ENCODE peak calls at places on chromosomes 1 and 21, in nine cellular contexts. One of them, this sample, is unnamed.

GRCh38 chr21:15826147-15826780 is 96.5 kb downstream of the USP25 start:
- DNase-seq in stimulated activated CD4-positive, alpha-beta T cell treated with anti-CD3 and anti-CD28 coated beads, Interleukin-4, amount 100 ng/mL, for 48 hours: no peak
- DNase-seq in AG08396: no peak
- DNase-seq in stimulated activated CD8-positive, alpha-beta memory T cell treated with anti-CD3 and anti-CD28 coated beads, Interleukin-7, amount 100 ng/mL, for 1 hour: no peak
- DNase-seq in activated naive CD4-positive, alpha-beta T cell: no peak
- DNase-seq in Panc1: no peak
- DNase-seq in NCI-H82: peak
- DNase-seq in GM12891: no peak
- DNase-seq in dermis blood vessel endothelial cell: peak
- DNase-seq in this sample: no peak

GRCh38 chr1:25744140-25744581 is 55.8 kb upstream of the SELENON start:
- DNase-seq in stimulated activated CD4-positive, alpha-beta T cell treated with anti-CD3 and anti-CD28 coated beads, Interleukin-4, amount 100 ng/mL, for 48 hours: no peak
- DNase-seq in AG08396: peak
- DNase-seq in stimulated activated CD8-positive, alpha-beta memory T cell treated with anti-CD3 and anti-CD28 coated beads, Interleukin-7, amount 100 ng/mL, for 1 hour: no peak
- DNase-seq in activated naive CD4-positive, alpha-beta T cell: no peak
- DNase-seq in Panc1: peak
- DNase-seq in NCI-H82: peak
- DNase-seq in GM12891: no peak
- DNase-seq in dermis blood vessel endothelial cell: peak
- DNase-seq in this sample: no peak

GRCh38 chr1:204611036-204611435 is 74.5 kb downstream of the LRRN2 start:
- DNase-seq in stimulated activated CD4-positive, alpha-beta T cell treated with anti-CD3 and anti-CD28 coated beads, Interleukin-4, amount 100 ng/mL, for 48 hours: no peak
- DNase-seq in AG08396: no peak
- DNase-seq in stimulated activated CD8-positive, alpha-beta memory T cell treated with anti-CD3 and anti-CD28 coated beads, Interleukin-7, amount 100 ng/mL, for 1 hour: no peak
- DNase-seq in activated naive CD4-positive, alpha-beta T cell: no peak
- DNase-seq in Panc1: no peak
- DNase-seq in NCI-H82: peak
- DNase-seq in GM12891: no peak
- DNase-seq in dermis blood vessel endothelial cell: no peak
- DNase-seq in this sample: no peak

GRCh38 chr1:76666499-76666898 is 200.8 kb upstream of the ST6GALNAC5 start:
- DNase-seq in stimulated activated CD4-positive, alpha-beta T cell treated with anti-CD3 and anti-CD28 coated beads, Interleukin-4, amount 100 ng/mL, for 48 hours: no peak
- DNase-seq in AG08396: no peak
- DNase-seq in stimulated activated CD8-positive, alpha-beta memory T cell treated with anti-CD3 and anti-CD28 coated beads, Interleukin-7, amount 100 ng/mL, for 1 hour: no peak
- DNase-seq in activated naive CD4-positive, alpha-beta T cell: no peak
- DNase-seq in Panc1: no peak
- DNase-seq in NCI-H82: peak
- DNase-seq in GM12891: no peak
- DNase-seq in dermis blood vessel endothelial cell: no peak
- DNase-seq in this sample: no peak

GRCh38 chr1:219529116-219529515 is 83.8 kb downstream of the ZC3H11B start:
- DNase-seq in stimulated activated CD4-positive, alpha-beta T cell treated with anti-CD3 and anti-CD28 coated beads, Interleukin-4, amount 100 ng/mL, for 48 hours: no peak
- DNase-seq in AG08396: no peak
- DNase-seq in stimulated activated CD8-positive, alpha-beta memory T cell treated with anti-CD3 and anti-CD28 coated beads, Interleukin-7, amount 100 ng/mL, for 1 hour: no peak
- DNase-seq in activated naive CD4-positive, alpha-beta T cell: no peak
- DNase-seq in Panc1: no peak
- DNase-seq in NCI-H82: no peak
- DNase-seq in GM12891: no peak
- DNase-seq in dermis blood vessel endothelial cell: no peak
- DNase-seq in this sample: no peak

GRCh38 chr1:66503841-66504470 is 30.0 kb upstream of the SGIP1 start:
- DNase-seq in stimulated activated CD4-positive, alpha-beta T cell treated with anti-CD3 and anti-CD28 coated beads, Interleukin-4, amount 100 ng/mL, for 48 hours: peak
- DNase-seq in AG08396: peak
- DNase-seq in stimulated activated CD8-positive, alpha-beta memory T cell treated with anti-CD3 and anti-CD28 coated beads, Interleukin-7, amount 100 ng/mL, for 1 hour: no peak
- DNase-seq in activated naive CD4-positive, alpha-beta T cell: no peak
- DNase-seq in Panc1: no peak
- DNase-seq in NCI-H82: peak
- DNase-seq in GM12891: no peak
- DNase-seq in dermis blood vessel endothelial cell: peak
- DNase-seq in this sample: no peak

GRCh38 chr1:53303651-53304515 is 24.0 kb downstream of the LRP8 start:
- DNase-seq in stimulated activated CD4-positive, alpha-beta T cell treated with anti-CD3 and anti-CD28 coated beads, Interleukin-4, amount 100 ng/mL, for 48 hours: no peak
- DNase-seq in AG08396: no peak
- DNase-seq in stimulated activated CD8-positive, alpha-beta memory T cell treated with anti-CD3 and anti-CD28 coated beads, Interleukin-7, amount 100 ng/mL, for 1 hour: no peak
- DNase-seq in activated naive CD4-positive, alpha-beta T cell: no peak
- DNase-seq in Panc1: no peak
- DNase-seq in NCI-H82: peak
- DNase-seq in GM12891: no peak
- DNase-seq in dermis blood vessel endothelial cell: no peak
- DNase-seq in this sample: no peak

GRCh38 chr1:50959303-50959912 is 659 bp downstream of the FAF1 start:
- DNase-seq in stimulated activated CD4-positive, alpha-beta T cell treated with anti-CD3 and anti-CD28 coated beads, Interleukin-4, amount 100 ng/mL, for 48 hours: no peak
- DNase-seq in AG08396: no peak
- DNase-seq in stimulated activated CD8-positive, alpha-beta memory T cell treated with anti-CD3 and anti-CD28 coated beads, Interleukin-7, amount 100 ng/mL, for 1 hour: no peak
- DNase-seq in activated naive CD4-positive, alpha-beta T cell: no peak
- DNase-seq in Panc1: no peak
- DNase-seq in NCI-H82: peak
- DNase-seq in GM12891: no peak
- DNase-seq in dermis blood vessel endothelial cell: peak
- DNase-seq in this sample: no peak

GRCh38 chr1:204714861-204715511 is 29.4 kb upstream of the LRRN2 start:
- DNase-seq in stimulated activated CD4-positive, alpha-beta T cell treated with anti-CD3 and anti-CD28 coated beads, Interleukin-4, amount 100 ng/mL, for 48 hours: no peak
- DNase-seq in AG08396: no peak
- DNase-seq in stimulated activated CD8-positive, alpha-beta memory T cell treated with anti-CD3 and anti-CD28 coated beads, Interleukin-7, amount 100 ng/mL, for 1 hour: no peak
- DNase-seq in activated naive CD4-positive, alpha-beta T cell: no peak
- DNase-seq in Panc1: no peak
- DNase-seq in NCI-H82: peak
- DNase-seq in GM12891: no peak
- DNase-seq in dermis blood vessel endothelial cell: no peak
- DNase-seq in this sample: no peak

GRCh38 chr1:226078336-226078735 is 15.8 kb downstream of the H3-3A start:
- DNase-seq in stimulated activated CD4-positive, alpha-beta T cell treated with anti-CD3 and anti-CD28 coated beads, Interleukin-4, amount 100 ng/mL, for 48 hours: no peak
- DNase-seq in AG08396: no peak
- DNase-seq in stimulated activated CD8-positive, alpha-beta memory T cell treated with anti-CD3 and anti-CD28 coated beads, Interleukin-7, amount 100 ng/mL, for 1 hour: no peak
- DNase-seq in activated naive CD4-positive, alpha-beta T cell: no peak
- DNase-seq in Panc1: no peak
- DNase-seq in NCI-H82: peak
- DNase-seq in GM12891: no peak
- DNase-seq in dermis blood vessel endothelial cell: no peak
- DNase-seq in this sample: no peak

GRCh38 chr1:166597516-166597915 is 241.8 kb upstream of the POGK start:
- DNase-seq in stimulated activated CD4-positive, alpha-beta T cell treated with anti-CD3 and anti-CD28 coated beads, Interleukin-4, amount 100 ng/mL, for 48 hours: no peak
- DNase-seq in AG08396: no peak
- DNase-seq in stimulated activated CD8-positive, alpha-beta memory T cell treated with anti-CD3 and anti-CD28 coated beads, Interleukin-7, amount 100 ng/mL, for 1 hour: no peak
- DNase-seq in activated naive CD4-positive, alpha-beta T cell: no peak
- DNase-seq in Panc1: no peak
- DNase-seq in NCI-H82: peak
- DNase-seq in GM12891: no peak
- DNase-seq in dermis blood vessel endothelial cell: no peak
- DNase-seq in this sample: no peak

GRCh38 chr1:30707412-30708360 is 15.7 kb downstream of the MATN1 start:
- DNase-seq in stimulated activated CD4-positive, alpha-beta T cell treated with anti-CD3 and anti-CD28 coated beads, Interleukin-4, amount 100 ng/mL, for 48 hours: peak
- DNase-seq in AG08396: peak
- DNase-seq in stimulated activated CD8-positive, alpha-beta memory T cell treated with anti-CD3 and anti-CD28 coated beads, Interleukin-7, amount 100 ng/mL, for 1 hour: peak
- DNase-seq in activated naive CD4-positive, alpha-beta T cell: peak
- DNase-seq in Panc1: peak
- DNase-seq in NCI-H82: peak
- DNase-seq in GM12891: peak
- DNase-seq in dermis blood vessel endothelial cell: peak
- DNase-seq in this sample: no peak

GRCh38 chr1:44485229-44485932 is 80.3 kb downstream of the RNF220 start:
- DNase-seq in stimulated activated CD4-positive, alpha-beta T cell treated with anti-CD3 and anti-CD28 coated beads, Interleukin-4, amount 100 ng/mL, for 48 hours: no peak
- DNase-seq in AG08396: peak
- DNase-seq in stimulated activated CD8-positive, alpha-beta memory T cell treated with anti-CD3 and anti-CD28 coated beads, Interleukin-7, amount 100 ng/mL, for 1 hour: no peak
- DNase-seq in activated naive CD4-positive, alpha-beta T cell: no peak
- DNase-seq in Panc1: peak
- DNase-seq in NCI-H82: no peak
- DNase-seq in GM12891: no peak
- DNase-seq in dermis blood vessel endothelial cell: peak
- DNase-seq in this sample: no peak

GRCh38 chr1:239736479-239736878 is 350.1 kb downstream of the CHRM3 start:
- DNase-seq in stimulated activated CD4-positive, alpha-beta T cell treated with anti-CD3 and anti-CD28 coated beads, Interleukin-4, amount 100 ng/mL, for 48 hours: no peak
- DNase-seq in AG08396: no peak
- DNase-seq in stimulated activated CD8-positive, alpha-beta memory T cell treated with anti-CD3 and anti-CD28 coated beads, Interleukin-7, amount 100 ng/mL, for 1 hour: no peak
- DNase-seq in activated naive CD4-positive, alpha-beta T cell: no peak
- DNase-seq in Panc1: no peak
- DNase-seq in NCI-H82: no peak
- DNase-seq in GM12891: no peak
- DNase-seq in dermis blood vessel endothelial cell: no peak
- DNase-seq in this sample: no peak

GRCh38 chr1:234620272-234620711 is 10.3 kb upstream of the IRF2BP2 start:
- DNase-seq in stimulated activated CD4-positive, alpha-beta T cell treated with anti-CD3 and anti-CD28 coated beads, Interleukin-4, amount 100 ng/mL, for 48 hours: no peak
- DNase-seq in AG08396: no peak
- DNase-seq in stimulated activated CD8-positive, alpha-beta memory T cell treated with anti-CD3 and anti-CD28 coated beads, Interleukin-7, amount 100 ng/mL, for 1 hour: no peak
- DNase-seq in activated naive CD4-positive, alpha-beta T cell: no peak
- DNase-seq in Panc1: no peak
- DNase-seq in NCI-H82: peak
- DNase-seq in GM12891: no peak
- DNase-seq in dermis blood vessel endothelial cell: no peak
- DNase-seq in this sample: no peak

GRCh38 chr21:43829575-43830119 is 35.4 kb upstream of the AGPAT3 start:
- DNase-seq in stimulated activated CD4-positive, alpha-beta T cell treated with anti-CD3 and anti-CD28 coated beads, Interleukin-4, amount 100 ng/mL, for 48 hours: no peak
- DNase-seq in AG08396: no peak
- DNase-seq in stimulated activated CD8-positive, alpha-beta memory T cell treated with anti-CD3 and anti-CD28 coated beads, Interleukin-7, amount 100 ng/mL, for 1 hour: no peak
- DNase-seq in activated naive CD4-positive, alpha-beta T cell: no peak
- DNase-seq in Panc1: no peak
- DNase-seq in NCI-H82: no peak
- DNase-seq in GM12891: no peak
- DNase-seq in dermis blood vessel endothelial cell: no peak
- DNase-seq in this sample: no peak

GRCh38 chr1:204350857-204351573 is 8.7 kb downstream of the PLEKHA6 start:
- DNase-seq in stimulated activated CD4-positive, alpha-beta T cell treated with anti-CD3 and anti-CD28 coated beads, Interleukin-4, amount 100 ng/mL, for 48 hours: no peak
- DNase-seq in AG08396: peak
- DNase-seq in stimulated activated CD8-positive, alpha-beta memory T cell treated with anti-CD3 and anti-CD28 coated beads, Interleukin-7, amount 100 ng/mL, for 1 hour: no peak
- DNase-seq in activated naive CD4-positive, alpha-beta T cell: no peak
- DNase-seq in Panc1: no peak
- DNase-seq in NCI-H82: peak
- DNase-seq in GM12891: no peak
- DNase-seq in dermis blood vessel endothelial cell: peak
- DNase-seq in this sample: no peak

GRCh38 chr1:55378582-55378981 is 163.4 kb upstream of the USP24 start:
- DNase-seq in stimulated activated CD4-positive, alpha-beta T cell treated with anti-CD3 and anti-CD28 coated beads, Interleukin-4, amount 100 ng/mL, for 48 hours: peak
- DNase-seq in AG08396: peak
- DNase-seq in stimulated activated CD8-positive, alpha-beta memory T cell treated with anti-CD3 and anti-CD28 coated beads, Interleukin-7, amount 100 ng/mL, for 1 hour: no peak
- DNase-seq in activated naive CD4-positive, alpha-beta T cell: no peak
- DNase-seq in Panc1: peak
- DNase-seq in NCI-H82: peak
- DNase-seq in GM12891: peak
- DNase-seq in dermis blood vessel endothelial cell: peak
- DNase-seq in this sample: no peak

GRCh38 chr1:234897365-234897699 is 231.3 kb downstream of the TOMM20 start:
- DNase-seq in stimulated activated CD4-positive, alpha-beta T cell treated with anti-CD3 and anti-CD28 coated beads, Interleukin-4, amount 100 ng/mL, for 48 hours: no peak
- DNase-seq in AG08396: no peak
- DNase-seq in stimulated activated CD8-positive, alpha-beta memory T cell treated with anti-CD3 and anti-CD28 coated beads, Interleukin-7, amount 100 ng/mL, for 1 hour: no peak
- DNase-seq in activated naive CD4-positive, alpha-beta T cell: no peak
- DNase-seq in Panc1: no peak
- DNase-seq in NCI-H82: no peak
- DNase-seq in GM12891: no peak
- DNase-seq in dermis blood vessel endothelial cell: no peak
- DNase-seq in this sample: no peak

GRCh38 chr1:172176206-172176605 is 244.3 kb upstream of the C1orf105 start:
- DNase-seq in stimulated activated CD4-positive, alpha-beta T cell treated with anti-CD3 and anti-CD28 coated beads, Interleukin-4, amount 100 ng/mL, for 48 hours: no peak
- DNase-seq in AG08396: no peak
- DNase-seq in stimulated activated CD8-positive, alpha-beta memory T cell treated with anti-CD3 and anti-CD28 coated beads, Interleukin-7, amount 100 ng/mL, for 1 hour: no peak
- DNase-seq in activated naive CD4-positive, alpha-beta T cell: no peak
- DNase-seq in Panc1: no peak
- DNase-seq in NCI-H82: no peak
- DNase-seq in GM12891: no peak
- DNase-seq in dermis blood vessel endothelial cell: no peak
- DNase-seq in this sample: no peak

GRCh38 chr1:94884101-94884875 is 42.6 kb downstream of the CNN3 start:
- DNase-seq in stimulated activated CD4-positive, alpha-beta T cell treated with anti-CD3 and anti-CD28 coated beads, Interleukin-4, amount 100 ng/mL, for 48 hours: no peak
- DNase-seq in AG08396: peak
- DNase-seq in stimulated activated CD8-positive, alpha-beta memory T cell treated with anti-CD3 and anti-CD28 coated beads, Interleukin-7, amount 100 ng/mL, for 1 hour: no peak
- DNase-seq in activated naive CD4-positive, alpha-beta T cell: no peak
- DNase-seq in Panc1: no peak
- DNase-seq in NCI-H82: peak
- DNase-seq in GM12891: no peak
- DNase-seq in dermis blood vessel endothelial cell: no peak
- DNase-seq in this sample: no peak

GRCh38 chr1:165073402-165074007 is 283.0 kb downstream of the LMX1A start:
- DNase-seq in stimulated activated CD4-positive, alpha-beta T cell treated with anti-CD3 and anti-CD28 coated beads, Interleukin-4, amount 100 ng/mL, for 48 hours: no peak
- DNase-seq in AG08396: peak
- DNase-seq in stimulated activated CD8-positive, alpha-beta memory T cell treated with anti-CD3 and anti-CD28 coated beads, Interleukin-7, amount 100 ng/mL, for 1 hour: no peak
- DNase-seq in activated naive CD4-positive, alpha-beta T cell: no peak
- DNase-seq in Panc1: peak
- DNase-seq in NCI-H82: peak
- DNase-seq in GM12891: peak
- DNase-seq in dermis blood vessel endothelial cell: peak
- DNase-seq in this sample: no peak

GRCh38 chr1:102834688-102835320 is 273.5 kb downstream of the COL11A1 start:
- DNase-seq in stimulated activated CD4-positive, alpha-beta T cell treated with anti-CD3 and anti-CD28 coated beads, Interleukin-4, amount 100 ng/mL, for 48 hours: no peak
- DNase-seq in AG08396: no peak
- DNase-seq in stimulated activated CD8-positive, alpha-beta memory T cell treated with anti-CD3 and anti-CD28 coated beads, Interleukin-7, amount 100 ng/mL, for 1 hour: no peak
- DNase-seq in activated naive CD4-positive, alpha-beta T cell: no peak
- DNase-seq in Panc1: no peak
- DNase-seq in NCI-H82: no peak
- DNase-seq in GM12891: no peak
- DNase-seq in dermis blood vessel endothelial cell: no peak
- DNase-seq in this sample: no peak

GRCh38 chr1:184945034-184945433 is 29.3 kb downstream of the NIBAN1 start:
- DNase-seq in stimulated activated CD4-positive, alpha-beta T cell treated with anti-CD3 and anti-CD28 coated beads, Interleukin-4, amount 100 ng/mL, for 48 hours: no peak
- DNase-seq in AG08396: no peak
- DNase-seq in stimulated activated CD8-positive, alpha-beta memory T cell treated with anti-CD3 and anti-CD28 coated beads, Interleukin-7, amount 100 ng/mL, for 1 hour: no peak
- DNase-seq in activated naive CD4-positive, alpha-beta T cell: no peak
- DNase-seq in Panc1: no peak
- DNase-seq in NCI-H82: no peak
- DNase-seq in GM12891: peak
- DNase-seq in dermis blood vessel endothelial cell: no peak
- DNase-seq in this sample: no peak

GRCh38 chr21:38965910-38966504 is 160.3 kb downstream of the ETS2 start:
- DNase-seq in stimulated activated CD4-positive, alpha-beta T cell treated with anti-CD3 and anti-CD28 coated beads, Interleukin-4, amount 100 ng/mL, for 48 hours: no peak
- DNase-seq in AG08396: peak
- DNase-seq in stimulated activated CD8-positive, alpha-beta memory T cell treated with anti-CD3 and anti-CD28 coated beads, Interleukin-7, amount 100 ng/mL, for 1 hour: no peak
- DNase-seq in activated naive CD4-positive, alpha-beta T cell: no peak
- DNase-seq in Panc1: no peak
- DNase-seq in NCI-H82: peak
- DNase-seq in GM12891: no peak
- DNase-seq in dermis blood vessel endothelial cell: no peak
- DNase-seq in this sample: no peak

GRCh38 chr1:10939654-10940450 is 72.6 kb upstream of the TARDBP start:
- DNase-seq in stimulated activated CD4-positive, alpha-beta T cell treated with anti-CD3 and anti-CD28 coated beads, Interleukin-4, amount 100 ng/mL, for 48 hours: peak
- DNase-seq in AG08396: no peak
- DNase-seq in stimulated activated CD8-positive, alpha-beta memory T cell treated with anti-CD3 and anti-CD28 coated beads, Interleukin-7, amount 100 ng/mL, for 1 hour: no peak
- DNase-seq in activated naive CD4-positive, alpha-beta T cell: no peak
- DNase-seq in Panc1: no peak
- DNase-seq in NCI-H82: no peak
- DNase-seq in GM12891: peak
- DNase-seq in dermis blood vessel endothelial cell: no peak
- DNase-seq in this sample: no peak

GRCh38 chr1:187715483-187715882 is 886.7 kb downstream of the PLA2G4A start:
- DNase-seq in stimulated activated CD4-positive, alpha-beta T cell treated with anti-CD3 and anti-CD28 coated beads, Interleukin-4, amount 100 ng/mL, for 48 hours: no peak
- DNase-seq in AG08396: no peak
- DNase-seq in stimulated activated CD8-positive, alpha-beta memory T cell treated with anti-CD3 and anti-CD28 coated beads, Interleukin-7, amount 100 ng/mL, for 1 hour: no peak
- DNase-seq in activated naive CD4-positive, alpha-beta T cell: no peak
- DNase-seq in Panc1: no peak
- DNase-seq in NCI-H82: no peak
- DNase-seq in GM12891: no peak
- DNase-seq in dermis blood vessel endothelial cell: no peak
- DNase-seq in this sample: no peak

GRCh38 chr1:93716974-93717373 is 35.3 kb upstream of the BCAR3 start:
- DNase-seq in stimulated activated CD4-positive, alpha-beta T cell treated with anti-CD3 and anti-CD28 coated beads, Interleukin-4, amount 100 ng/mL, for 48 hours: peak
- DNase-seq in AG08396: no peak
- DNase-seq in stimulated activated CD8-positive, alpha-beta memory T cell treated with anti-CD3 and anti-CD28 coated beads, Interleukin-7, amount 100 ng/mL, for 1 hour: no peak
- DNase-seq in activated naive CD4-positive, alpha-beta T cell: no peak
- DNase-seq in Panc1: no peak
- DNase-seq in NCI-H82: no peak
- DNase-seq in GM12891: peak
- DNase-seq in dermis blood vessel endothelial cell: peak
- DNase-seq in this sample: no peak

GRCh38 chr1:219215477-219215876 is 41.8 kb downstream of the LYPLAL1 start:
- DNase-seq in stimulated activated CD4-positive, alpha-beta T cell treated with anti-CD3 and anti-CD28 coated beads, Interleukin-4, amount 100 ng/mL, for 48 hours: no peak
- DNase-seq in AG08396: no peak
- DNase-seq in stimulated activated CD8-positive, alpha-beta memory T cell treated with anti-CD3 and anti-CD28 coated beads, Interleukin-7, amount 100 ng/mL, for 1 hour: no peak
- DNase-seq in activated naive CD4-positive, alpha-beta T cell: no peak
- DNase-seq in Panc1: no peak
- DNase-seq in NCI-H82: no peak
- DNase-seq in GM12891: no peak
- DNase-seq in dermis blood vessel endothelial cell: no peak
- DNase-seq in this sample: no peak

GRCh38 chr1:91803847-91804545 is 82.0 kb downstream of the TGFBR3 start:
- DNase-seq in stimulated activated CD4-positive, alpha-beta T cell treated with anti-CD3 and anti-CD28 coated beads, Interleukin-4, amount 100 ng/mL, for 48 hours: peak
- DNase-seq in AG08396: no peak
- DNase-seq in stimulated activated CD8-positive, alpha-beta memory T cell treated with anti-CD3 and anti-CD28 coated beads, Interleukin-7, amount 100 ng/mL, for 1 hour: peak
- DNase-seq in activated naive CD4-positive, alpha-beta T cell: no peak
- DNase-seq in Panc1: no peak
- DNase-seq in NCI-H82: no peak
- DNase-seq in GM12891: peak
- DNase-seq in dermis blood vessel endothelial cell: no peak
- DNase-seq in this sample: no peak

GRCh38 chr1:119275145-119275929 is 93.2 kb upstream of the HAO2 start:
- DNase-seq in stimulated activated CD4-positive, alpha-beta T cell treated with anti-CD3 and anti-CD28 coated beads, Interleukin-4, amount 100 ng/mL, for 48 hours: peak
- DNase-seq in AG08396: peak
- DNase-seq in stimulated activated CD8-positive, alpha-beta memory T cell treated with anti-CD3 and anti-CD28 coated beads, Interleukin-7, amount 100 ng/mL, for 1 hour: no peak
- DNase-seq in activated naive CD4-positive, alpha-beta T cell: no peak
- DNase-seq in Panc1: peak
- DNase-seq in NCI-H82: peak
- DNase-seq in GM12891: no peak
- DNase-seq in dermis blood vessel endothelial cell: peak
- DNase-seq in this sample: no peak

This sample was measured in cortex of kidney.